ENCODE peak calls at places on chromosomes 1 and 21, in eight cellular contexts. One of them, this sample, is unnamed.

GRCh38 chr1:15757575-15758401 is 807 bp upstream of the FBLIM1 start:
- DNase-seq in ovary: peak
- DNase-seq in fibroblast of mammary gland: no peak
- DNase-seq in bronchial epithelial cell: no peak
- DNase-seq in H7: peak
- DNase-seq in astrocyte of the spinal cord: no peak
- DNase-seq in choroid plexus epithelial cell: peak
- DNase-seq in HL-60: no peak
- DNase-seq in this sample: peak

GRCh38 chr21:43911935-43912487 is 47.0 kb downstream of the AGPAT3 start:
- DNase-seq in bronchial epithelial cell: no peak
- DNase-seq in H7: peak
- DNase-seq in ovary: peak
- DNase-seq in astrocyte of the spinal cord: no peak
- DNase-seq in fibroblast of mammary gland: no peak
- DNase-seq in HL-60: no peak
- DNase-seq in choroid plexus epithelial cell: no peak
- DNase-seq in this sample: no peak

GRCh38 chr21:36045993-36046392 is 14.3 kb downstream of the SETD4 start:
- DNase-seq in choroid plexus epithelial cell: peak
- DNase-seq in HL-60: no peak
- DNase-seq in bronchial epithelial cell: no peak
- DNase-seq in fibroblast of mammary gland: no peak
- DNase-seq in ovary: no peak
- DNase-seq in H7: no peak
- DNase-seq in astrocyte of the spinal cord: no peak
- DNase-seq in this sample: no peak

GRCh38 chr21:36059823-36060158 is 535 bp downstream of the SETD4 start:
- DNase-seq in choroid plexus epithelial cell: no peak
- DNase-seq in astrocyte of the spinal cord: no peak
- DNase-seq in H7: no peak
- DNase-seq in HL-60: no peak
- DNase-seq in ovary: no peak
- DNase-seq in bronchial epithelial cell: no peak
- DNase-seq in fibroblast of mammary gland: no peak
- DNase-seq in this sample: peak

GRCh38 chr1:11443043-11443442 is 35.9 kb upstream of the DISP3 start:
- DNase-seq in bronchial epithelial cell: no peak
- DNase-seq in HL-60: no peak
- DNase-seq in ovary: no peak
- DNase-seq in fibroblast of mammary gland: no peak
- DNase-seq in choroid plexus epithelial cell: no peak
- DNase-seq in H7: no peak
- DNase-seq in astrocyte of the spinal cord: no peak
- DNase-seq in this sample: no peak

GRCh38 chr1:111754964-111755320 is 759 bp upstream of the DDX20 start:
- DNase-seq in astrocyte of the spinal cord: peak
- DNase-seq in fibroblast of mammary gland: peak
- DNase-seq in bronchial epithelial cell: no peak
- DNase-seq in HL-60: no peak
- DNase-seq in ovary: peak
- DNase-seq in H7: peak
- DNase-seq in choroid plexus epithelial cell: peak
- DNase-seq in this sample: peak

GRCh38 chr1:77473690-77474089 is 191.9 kb downstream of the AK5 start:
- DNase-seq in bronchial epithelial cell: peak
- DNase-seq in fibroblast of mammary gland: peak
- DNase-seq in ovary: no peak
- DNase-seq in H7: no peak
- DNase-seq in choroid plexus epithelial cell: peak
- DNase-seq in HL-60: no peak
- DNase-seq in astrocyte of the spinal cord: peak
- DNase-seq in this sample: no peak

GRCh38 chr1:152745289-152745704 is 12.5 kb upstream of the KPRP start:
- DNase-seq in astrocyte of the spinal cord: peak
- DNase-seq in choroid plexus epithelial cell: no peak
- DNase-seq in HL-60: no peak
- DNase-seq in bronchial epithelial cell: peak
- DNase-seq in ovary: no peak
- DNase-seq in fibroblast of mammary gland: peak
- DNase-seq in H7: no peak
- DNase-seq in this sample: no peak

GRCh38 chr1:234111458-234112142 is 207.1 kb downstream of the SLC35F3 start:
- DNase-seq in astrocyte of the spinal cord: peak
- DNase-seq in bronchial epithelial cell: no peak
- DNase-seq in HL-60: no peak
- DNase-seq in fibroblast of mammary gland: no peak
- DNase-seq in choroid plexus epithelial cell: peak
- DNase-seq in H7: peak
- DNase-seq in ovary: no peak
- DNase-seq in this sample: peak

GRCh38 chr1:94721240-94721639 is 98.9 kb upstream of the SLC44A3 start:
- DNase-seq in ovary: no peak
- DNase-seq in choroid plexus epithelial cell: no peak
- DNase-seq in astrocyte of the spinal cord: no peak
- DNase-seq in fibroblast of mammary gland: no peak
- DNase-seq in bronchial epithelial cell: no peak
- DNase-seq in H7: no peak
- DNase-seq in HL-60: peak
- DNase-seq in this sample: peak

GRCh38 chr1:156592910-156593732 is 1.5 kb downstream of the NAXE start:
- DNase-seq in ovary: no peak
- DNase-seq in HL-60: no peak
- DNase-seq in choroid plexus epithelial cell: no peak
- DNase-seq in fibroblast of mammary gland: no peak
- DNase-seq in astrocyte of the spinal cord: no peak
- DNase-seq in bronchial epithelial cell: no peak
- DNase-seq in H7: no peak
- DNase-seq in this sample: no peak

GRCh38 chr1:168786476-168787330 is 57.7 kb upstream of the DPT start:
- DNase-seq in H7: peak
- DNase-seq in fibroblast of mammary gland: no peak
- DNase-seq in bronchial epithelial cell: no peak
- DNase-seq in HL-60: no peak
- DNase-seq in choroid plexus epithelial cell: peak
- DNase-seq in astrocyte of the spinal cord: peak
- DNase-seq in ovary: no peak
- DNase-seq in this sample: no peak

GRCh38 chr1:169024800-169025253 is 81.7 kb upstream of the ATP1B1 start:
- DNase-seq in astrocyte of the spinal cord: no peak
- DNase-seq in ovary: no peak
- DNase-seq in fibroblast of mammary gland: no peak
- DNase-seq in bronchial epithelial cell: no peak
- DNase-seq in HL-60: no peak
- DNase-seq in H7: no peak
- DNase-seq in choroid plexus epithelial cell: no peak
- DNase-seq in this sample: no peak

GRCh38 chr21:29647353-29647781 is 292.4 kb downstream of the GRIK1 start:
- DNase-seq in bronchial epithelial cell: no peak
- DNase-seq in HL-60: no peak
- DNase-seq in astrocyte of the spinal cord: peak
- DNase-seq in choroid plexus epithelial cell: peak
- DNase-seq in H7: no peak
- DNase-seq in ovary: no peak
- DNase-seq in fibroblast of mammary gland: peak
- DNase-seq in this sample: no peak

GRCh38 chr1:17559618-17560419 is 20.3 kb downstream of the ARHGEF10L start:
- DNase-seq in ovary: no peak
- DNase-seq in fibroblast of mammary gland: no peak
- DNase-seq in astrocyte of the spinal cord: no peak
- DNase-seq in bronchial epithelial cell: peak
- DNase-seq in HL-60: no peak
- DNase-seq in choroid plexus epithelial cell: no peak
- DNase-seq in H7: no peak
- DNase-seq in this sample: no peak

GRCh38 chr1:66944330-66945274 is 19.8 kb downstream of the MIER1 start:
- DNase-seq in choroid plexus epithelial cell: peak
- DNase-seq in H7: no peak
- DNase-seq in ovary: peak
- DNase-seq in fibroblast of mammary gland: peak
- DNase-seq in bronchial epithelial cell: peak
- DNase-seq in HL-60: no peak
- DNase-seq in astrocyte of the spinal cord: peak
- DNase-seq in this sample: peak

GRCh38 chr21:42161401-42161956 is 57.5 kb upstream of the ABCG1 start:
- DNase-seq in ovary: no peak
- DNase-seq in fibroblast of mammary gland: no peak
- DNase-seq in astrocyte of the spinal cord: no peak
- DNase-seq in choroid plexus epithelial cell: no peak
- DNase-seq in bronchial epithelial cell: no peak
- DNase-seq in H7: no peak
- DNase-seq in HL-60: no peak
- DNase-seq in this sample: no peak

GRCh38 chr1:2388004-2388913 is 3.1 kb downstream of the MORN1 start:
- DNase-seq in ovary: peak
- DNase-seq in H7: no peak
- DNase-seq in bronchial epithelial cell: no peak
- DNase-seq in choroid plexus epithelial cell: no peak
- DNase-seq in fibroblast of mammary gland: no peak
- DNase-seq in HL-60: no peak
- DNase-seq in astrocyte of the spinal cord: no peak
- DNase-seq in this sample: no peak

GRCh38 chr1:197140123-197140522 is 6.3 kb downstream of the ASPM start:
- DNase-seq in astrocyte of the spinal cord: peak
- DNase-seq in HL-60: no peak
- DNase-seq in ovary: no peak
- DNase-seq in choroid plexus epithelial cell: peak
- DNase-seq in fibroblast of mammary gland: peak
- DNase-seq in bronchial epithelial cell: peak
- DNase-seq in H7: no peak
- DNase-seq in this sample: no peak

GRCh38 chr1:70034403-70034802 is 171.0 kb downstream of the LRRC40 start:
- DNase-seq in bronchial epithelial cell: peak
- DNase-seq in choroid plexus epithelial cell: peak
- DNase-seq in ovary: no peak
- DNase-seq in HL-60: no peak
- DNase-seq in astrocyte of the spinal cord: peak
- DNase-seq in fibroblast of mammary gland: peak
- DNase-seq in H7: peak
- DNase-seq in this sample: no peak

GRCh38 chr1:220841293-220841692 is 38.0 kb upstream of the HLX start:
- DNase-seq in astrocyte of the spinal cord: no peak
- DNase-seq in HL-60: no peak
- DNase-seq in H7: no peak
- DNase-seq in fibroblast of mammary gland: peak
- DNase-seq in bronchial epithelial cell: no peak
- DNase-seq in ovary: no peak
- DNase-seq in choroid plexus epithelial cell: no peak
- DNase-seq in this sample: no peak

GRCh38 chr1:27622828-27623227 is 12.2 kb downstream of the FGR start:
- DNase-seq in fibroblast of mammary gland: no peak
- DNase-seq in astrocyte of the spinal cord: no peak
- DNase-seq in H7: peak
- DNase-seq in HL-60: no peak
- DNase-seq in choroid plexus epithelial cell: no peak
- DNase-seq in ovary: no peak
- DNase-seq in bronchial epithelial cell: no peak
- DNase-seq in this sample: peak

GRCh38 chr1:232899278-232899677 is 51.1 kb upstream of the NTPCR start:
- DNase-seq in astrocyte of the spinal cord: no peak
- DNase-seq in HL-60: no peak
- DNase-seq in bronchial epithelial cell: no peak
- DNase-seq in H7: no peak
- DNase-seq in ovary: no peak
- DNase-seq in choroid plexus epithelial cell: no peak
- DNase-seq in fibroblast of mammary gland: no peak
- DNase-seq in this sample: no peak

GRCh38 chr1:229341811-229342304 is 989 bp downstream of the CCSAP start:
- DNase-seq in bronchial epithelial cell: no peak
- DNase-seq in fibroblast of mammary gland: peak
- DNase-seq in astrocyte of the spinal cord: peak
- DNase-seq in choroid plexus epithelial cell: peak
- DNase-seq in H7: no peak
- DNase-seq in ovary: no peak
- DNase-seq in HL-60: peak
- DNase-seq in this sample: peak

GRCh38 chr1:198088360-198089071 is 68.3 kb upstream of the NEK7 start:
- DNase-seq in ovary: no peak
- DNase-seq in H7: peak
- DNase-seq in bronchial epithelial cell: peak
- DNase-seq in HL-60: no peak
- DNase-seq in astrocyte of the spinal cord: peak
- DNase-seq in choroid plexus epithelial cell: peak
- DNase-seq in fibroblast of mammary gland: peak
- DNase-seq in this sample: peak

GRCh38 chr1:112772781-112773180 is 57.6 kb upstream of the PPM1J start:
- DNase-seq in bronchial epithelial cell: no peak
- DNase-seq in H7: no peak
- DNase-seq in HL-60: no peak
- DNase-seq in choroid plexus epithelial cell: no peak
- DNase-seq in ovary: no peak
- DNase-seq in astrocyte of the spinal cord: no peak
- DNase-seq in fibroblast of mammary gland: no peak
- DNase-seq in this sample: no peak

GRCh38 chr1:226344441-226345120 is 35.6 kb upstream of the LIN9 start:
- DNase-seq in choroid plexus epithelial cell: no peak
- DNase-seq in astrocyte of the spinal cord: no peak
- DNase-seq in H7: no peak
- DNase-seq in ovary: no peak
- DNase-seq in fibroblast of mammary gland: no peak
- DNase-seq in bronchial epithelial cell: no peak
- DNase-seq in HL-60: no peak
- DNase-seq in this sample: no peak

GRCh38 chr1:1121611-1122077 is 5.8 kb upstream of the C1orf159 start:
- DNase-seq in ovary: no peak
- DNase-seq in fibroblast of mammary gland: no peak
- DNase-seq in astrocyte of the spinal cord: no peak
- DNase-seq in H7: peak
- DNase-seq in choroid plexus epithelial cell: no peak
- DNase-seq in bronchial epithelial cell: no peak
- DNase-seq in HL-60: no peak
- DNase-seq in this sample: no peak
- H3K4me3 ChIP-seq in ovary: no peak
- H3K4me3 ChIP-seq in fibroblast of mammary gland: no peak
- H3K4me3 ChIP-seq in astrocyte of the spinal cord: no peak
- H3K4me3 ChIP-seq in H7: no peak
- H3K4me3 ChIP-seq in choroid plexus epithelial cell: no peak
- H3K4me3 ChIP-seq in bronchial epithelial cell: no peak
- H3K4me3 ChIP-seq in HL-60: no peak
- H3K4me3 ChIP-seq in this sample: no peak

GRCh38 chr1:183885142-183885735 is 80.3 kb downstream of the RGL1 start:
- DNase-seq in choroid plexus epithelial cell: peak
- DNase-seq in H7: peak
- DNase-seq in ovary: no peak
- DNase-seq in HL-60: no peak
- DNase-seq in bronchial epithelial cell: peak
- DNase-seq in astrocyte of the spinal cord: no peak
- DNase-seq in fibroblast of mammary gland: peak
- DNase-seq in this sample: no peak
- H3K4me3 ChIP-seq in choroid plexus epithelial cell: no peak
- H3K4me3 ChIP-seq in H7: no peak
- H3K4me3 ChIP-seq in ovary: no peak
- H3K4me3 ChIP-seq in HL-60: no peak
- H3K4me3 ChIP-seq in bronchial epithelial cell: no peak
- H3K4me3 ChIP-seq in astrocyte of the spinal cord: no peak
- H3K4me3 ChIP-seq in fibroblast of mammary gland: no peak
- H3K4me3 ChIP-seq in this sample: no peak

GRCh38 chr1:212515329-212515760 is 82.6 kb downstream of the NENF start:
- DNase-seq in astrocyte of the spinal cord: no peak
- DNase-seq in H7: peak
- DNase-seq in fibroblast of mammary gland: no peak
- DNase-seq in choroid plexus epithelial cell: no peak
- DNase-seq in HL-60: no peak
- DNase-seq in ovary: no peak
- DNase-seq in bronchial epithelial cell: no peak
- DNase-seq in this sample: no peak
- H3K4me3 ChIP-seq in astrocyte of the spinal cord: no peak
- H3K4me3 ChIP-seq in H7: peak
- H3K4me3 ChIP-seq in fibroblast of mammary gland: no peak
- H3K4me3 ChIP-seq in choroid plexus epithelial cell: no peak
- H3K4me3 ChIP-seq in HL-60: no peak
- H3K4me3 ChIP-seq in ovary: no peak
- H3K4me3 ChIP-seq in bronchial epithelial cell: no peak
- H3K4me3 ChIP-seq in this sample: no peak

GRCh38 chr1:230542681-230543080 is 99.6 kb upstream of the COG2 start:
- DNase-seq in ovary: no peak
- DNase-seq in bronchial epithelial cell: no peak
- DNase-seq in fibroblast of mammary gland: no peak
- DNase-seq in HL-60: no peak
- DNase-seq in H7: no peak
- DNase-seq in astrocyte of the spinal cord: no peak
- DNase-seq in choroid plexus epithelial cell: peak
- DNase-seq in this sample: no peak
- H3K4me3 ChIP-seq in ovary: no peak
- H3K4me3 ChIP-seq in bronchial epithelial cell: no peak
- H3K4me3 ChIP-seq in fibroblast of mammary gland: no peak
- H3K4me3 ChIP-seq in HL-60: no peak
- H3K4me3 ChIP-seq in H7: no peak
- H3K4me3 ChIP-seq in astrocyte of the spinal cord: no peak
- H3K4me3 ChIP-seq in choroid plexus epithelial cell: no peak
- H3K4me3 ChIP-seq in this sample: no peak